ENCODE peak calls at places on chromosomes 1 and 21, in seven cellular contexts. One of them, this sample, is unnamed.

GRCh38 chr21:45551316-45551715 is 9.1 kb upstream of the SLC19A1 start:
- DNase-seq in SK-N-SH: no peak
- DNase-seq in suprapubic skin: peak
- DNase-seq in vagina: no peak
- DNase-seq in breast epithelium: no peak
- DNase-seq in H1: no peak
- DNase-seq in GM12892: no peak
- DNase-seq in this sample: no peak

GRCh38 chr1:228398741-228399461 is 7.7 kb downstream of the TRIM11 start:
- DNase-seq in GM12892: no peak
- DNase-seq in vagina: no peak
- DNase-seq in suprapubic skin: peak
- DNase-seq in breast epithelium: peak
- DNase-seq in H1: no peak
- DNase-seq in SK-N-SH: no peak
- DNase-seq in this sample: no peak

GRCh38 chr1:114669562-114670082 is at the start of gene DENND2C:
- DNase-seq in SK-N-SH: no peak
- DNase-seq in vagina: no peak
- DNase-seq in breast epithelium: no peak
- DNase-seq in H1: no peak
- DNase-seq in GM12892: no peak
- DNase-seq in suprapubic skin: no peak
- DNase-seq in this sample: no peak

GRCh38 chr1:223832637-223832943 is 13.2 kb downstream of the TP53BP2 start:
- DNase-seq in breast epithelium: no peak
- DNase-seq in vagina: no peak
- DNase-seq in GM12892: no peak
- DNase-seq in suprapubic skin: no peak
- DNase-seq in H1: no peak
- DNase-seq in SK-N-SH: no peak
- DNase-seq in this sample: no peak

GRCh38 chr1:111481387-111482221 is 7.8 kb downstream of the C1orf162 start:
- DNase-seq in GM12892: peak
- DNase-seq in suprapubic skin: peak
- DNase-seq in H1: peak
- DNase-seq in breast epithelium: no peak
- DNase-seq in vagina: no peak
- DNase-seq in SK-N-SH: peak
- DNase-seq in this sample: no peak

GRCh38 chr1:114094303-114094663 is 59.4 kb downstream of the SYT6 start:
- DNase-seq in H1: no peak
- DNase-seq in SK-N-SH: no peak
- DNase-seq in GM12892: no peak
- DNase-seq in vagina: no peak
- DNase-seq in breast epithelium: no peak
- DNase-seq in suprapubic skin: no peak
- DNase-seq in this sample: no peak

GRCh38 chr1:228983661-228984060 is 248.4 kb downstream of the RHOU start:
- DNase-seq in H1: no peak
- DNase-seq in GM12892: no peak
- DNase-seq in suprapubic skin: peak
- DNase-seq in vagina: peak
- DNase-seq in SK-N-SH: no peak
- DNase-seq in breast epithelium: no peak
- DNase-seq in this sample: no peak

GRCh38 chr1:37323486-37324377 is 150.6 kb upstream of the ZC3H12A start:
- DNase-seq in vagina: no peak
- DNase-seq in suprapubic skin: no peak
- DNase-seq in SK-N-SH: peak
- DNase-seq in GM12892: peak
- DNase-seq in H1: peak
- DNase-seq in breast epithelium: no peak
- DNase-seq in this sample: peak

GRCh38 chr1:28882009-28882628 is 32.2 kb upstream of the EPB41 start:
- DNase-seq in GM12892: peak
- DNase-seq in suprapubic skin: peak
- DNase-seq in H1: peak
- DNase-seq in vagina: no peak
- DNase-seq in breast epithelium: peak
- DNase-seq in SK-N-SH: peak
- DNase-seq in this sample: peak
- TF ChIP-seq POLR2AphosphoS5 in GM12892: no peak
- TF ChIP-seq POLR2AphosphoS5 in suprapubic skin: no peak
- TF ChIP-seq POLR2AphosphoS5 in H1: no peak
- TF ChIP-seq POLR2AphosphoS5 in vagina: peak
- TF ChIP-seq POLR2AphosphoS5 in breast epithelium: peak
- TF ChIP-seq POLR2AphosphoS5 in SK-N-SH: no peak
- TF ChIP-seq POLR2AphosphoS5 in this sample: no peak

GRCh38 chr1:99559166-99559565 is 86.7 kb upstream of the PALMD start:
- DNase-seq in breast epithelium: no peak
- DNase-seq in suprapubic skin: no peak
- DNase-seq in SK-N-SH: no peak
- DNase-seq in H1: no peak
- DNase-seq in GM12892: no peak
- DNase-seq in vagina: no peak
- DNase-seq in this sample: no peak
- TF ChIP-seq POLR2AphosphoS5 in breast epithelium: no peak
- TF ChIP-seq POLR2AphosphoS5 in suprapubic skin: no peak
- TF ChIP-seq POLR2AphosphoS5 in SK-N-SH: no peak
- TF ChIP-seq POLR2AphosphoS5 in H1: no peak
- TF ChIP-seq POLR2AphosphoS5 in GM12892: no peak
- TF ChIP-seq POLR2AphosphoS5 in vagina: no peak
- TF ChIP-seq POLR2AphosphoS5 in this sample: no peak

GRCh38 chr1:162660598-162660997 is 28.3 kb downstream of the DDR2 start:
- DNase-seq in vagina: no peak
- DNase-seq in breast epithelium: no peak
- DNase-seq in H1: no peak
- DNase-seq in SK-N-SH: no peak
- DNase-seq in suprapubic skin: no peak
- DNase-seq in GM12892: no peak
- DNase-seq in this sample: no peak

GRCh38 chr1:162662013-162662412 is 29.7 kb downstream of the DDR2 start:
- DNase-seq in breast epithelium: no peak
- DNase-seq in SK-N-SH: no peak
- DNase-seq in suprapubic skin: no peak
- DNase-seq in vagina: no peak
- DNase-seq in H1: no peak
- DNase-seq in GM12892: no peak
- DNase-seq in this sample: no peak

GRCh38 chr1:162654915-162655620 is 22.8 kb downstream of the DDR2 start:
- DNase-seq in breast epithelium: no peak
- DNase-seq in vagina: no peak
- DNase-seq in H1: no peak
- DNase-seq in GM12892: no peak
- DNase-seq in SK-N-SH: no peak
- DNase-seq in suprapubic skin: no peak
- DNase-seq in this sample: no peak

GRCh38 chr1:162661336-162661735 is 29.1 kb downstream of the DDR2 start:
- DNase-seq in SK-N-SH: no peak
- DNase-seq in H1: no peak
- DNase-seq in GM12892: no peak
- DNase-seq in vagina: no peak
- DNase-seq in breast epithelium: no peak
- DNase-seq in suprapubic skin: no peak
- DNase-seq in this sample: no peak

GRCh38 chr1:162656266-162656665 is 24.0 kb downstream of the DDR2 start:
- DNase-seq in H1: no peak
- DNase-seq in suprapubic skin: no peak
- DNase-seq in GM12892: no peak
- DNase-seq in SK-N-SH: no peak
- DNase-seq in breast epithelium: no peak
- DNase-seq in vagina: no peak
- DNase-seq in this sample: no peak
- TF ChIP-seq POLR2AphosphoS5 in H1: no peak
- TF ChIP-seq POLR2AphosphoS5 in suprapubic skin: no peak
- TF ChIP-seq POLR2AphosphoS5 in GM12892: no peak
- TF ChIP-seq POLR2AphosphoS5 in SK-N-SH: no peak
- TF ChIP-seq POLR2AphosphoS5 in breast epithelium: no peak
- TF ChIP-seq POLR2AphosphoS5 in vagina: no peak
- TF ChIP-seq POLR2AphosphoS5 in this sample: no peak

GRCh38 chr1:203133969-203134725 is 6.6 kb downstream of the ADORA1 start:
- DNase-seq in GM12892: no peak
- DNase-seq in breast epithelium: peak
- DNase-seq in H1: peak
- DNase-seq in suprapubic skin: no peak
- DNase-seq in SK-N-SH: no peak
- DNase-seq in vagina: no peak
- DNase-seq in this sample: no peak
- TF ChIP-seq POLR2AphosphoS5 in GM12892: no peak
- TF ChIP-seq POLR2AphosphoS5 in breast epithelium: no peak
- TF ChIP-seq POLR2AphosphoS5 in H1: no peak
- TF ChIP-seq POLR2AphosphoS5 in suprapubic skin: no peak
- TF ChIP-seq POLR2AphosphoS5 in SK-N-SH: no peak
- TF ChIP-seq POLR2AphosphoS5 in vagina: no peak
- TF ChIP-seq POLR2AphosphoS5 in this sample: no peak

DNA sequence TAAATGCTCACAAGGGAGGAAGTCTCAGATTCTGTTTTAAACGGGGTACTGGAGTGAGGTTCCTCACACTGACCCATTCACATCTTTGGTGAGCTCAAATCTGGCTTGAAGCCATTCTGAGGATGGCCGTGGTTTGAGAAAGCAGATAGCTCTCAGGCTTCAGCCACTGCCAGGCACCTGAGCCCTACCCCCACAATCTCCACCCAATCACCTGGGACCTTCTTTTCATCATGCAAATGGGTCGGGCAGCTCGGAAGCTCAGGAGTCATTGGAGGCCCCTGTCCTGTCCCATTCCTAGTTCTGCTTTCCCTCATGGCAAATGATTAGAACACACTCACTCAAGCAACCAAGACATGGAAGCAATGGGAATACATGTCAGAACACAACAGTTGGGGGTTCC is 141.4 kb upstream of the ETS2 start:
- DNase-seq in breast epithelium: no peak
- DNase-seq in vagina: no peak
- DNase-seq in H1: no peak
- DNase-seq in GM12892: no peak
- DNase-seq in SK-N-SH: no peak
- DNase-seq in suprapubic skin: no peak
- DNase-seq in this sample: no peak
- TF ChIP-seq POLR2AphosphoS5 in breast epithelium: no peak
- TF ChIP-seq POLR2AphosphoS5 in vagina: no peak
- TF ChIP-seq POLR2AphosphoS5 in H1: no peak
- TF ChIP-seq POLR2AphosphoS5 in GM12892: no peak
- TF ChIP-seq POLR2AphosphoS5 in SK-N-SH: no peak
- TF ChIP-seq POLR2AphosphoS5 in suprapubic skin: no peak
- TF ChIP-seq POLR2AphosphoS5 in this sample: no peak

GRCh38 chr1:205610781-205611473 is 20.9 kb downstream of the ELK4 start:
- DNase-seq in breast epithelium: no peak
- DNase-seq in SK-N-SH: no peak
- DNase-seq in suprapubic skin: no peak
- DNase-seq in GM12892: no peak
- DNase-seq in H1: no peak
- DNase-seq in vagina: no peak
- DNase-seq in this sample: no peak
- TF ChIP-seq POLR2AphosphoS5 in breast epithelium: no peak
- TF ChIP-seq POLR2AphosphoS5 in SK-N-SH: no peak
- TF ChIP-seq POLR2AphosphoS5 in suprapubic skin: no peak
- TF ChIP-seq POLR2AphosphoS5 in GM12892: no peak
- TF ChIP-seq POLR2AphosphoS5 in H1: no peak
- TF ChIP-seq POLR2AphosphoS5 in vagina: no peak
- TF ChIP-seq POLR2AphosphoS5 in this sample: no peak

This sample was measured in GM12891.